ENCODE peak calls at places on chromosomes 13 and 19, in ten cellular contexts. U is fibroblast of villous mesenchyme, G is breast epithelium, D is H9, O is AG10803, Z is AG09309, L is choroid plexus epithelial cell, W is GM13976, J is tibial nerve, K is left lung. Q is an unnamed sample.
A peak's percentile ranks its signal among the peaks of the same experiment; 100 is the strongest.

GRCh38 chr19:54147676-54148075 is 10.1 kb downstream of the CNOT3 start:
- DNase-seq in G (no peak), K (no peak), D (no peak), W (no peak), Z (no peak), U (no peak), L (no peak), J (no peak), O (no peak), Q (no peak)

GRCh38 chr19:8392017-8392591 is 1.9 kb downstream of the RAB11B start:
- DNase-seq in W (no peak), K (peak; percentile 58), Z (no peak), J (no peak), D (no peak), L (peak; percentile 46), G (no peak), O (peak; percentile 58), U (peak; percentile 59), Q (peak; percentile 53)

GRCh38 chr19:37942516-37942902 is 35.5 kb downstream of the SIPA1L3 start:
- DNase-seq in K (no peak), O (no peak), D (no peak), W (no peak), U (no peak), Z (no peak), L (no peak), G (no peak), J (no peak), Q (no peak)

GRCh38 chr19:2476451-2477140 is 669 bp downstream of the GADD45B start:
- DNase-seq in W (peak; percentile 57), U (peak; percentile 47), J (no peak), K (peak; percentile 67), G (no peak), O (peak; percentile 48), D (no peak), L (peak; percentile 91), Z (no peak), Q (peak; percentile 61)

GRCh38 chr13:99265823-99266426 is 7.7 kb upstream of the GPR18 start:
- DNase-seq in W (no peak), D (no peak), G (no peak), J (no peak), Z (no peak), K (no peak), L (peak; percentile 81), O (peak; percentile 60), U (peak; percentile 67), Q (no peak)

GRCh38 chr13:34011552-34012085 is 193.7 kb downstream of the RFC3 start:
- DNase-seq in W (no peak), D (no peak), L (no peak), K (no peak), U (no peak), Z (no peak), J (no peak), G (no peak), O (no peak), Q (no peak)

GRCh38 chr19:52227196-52227940 is 37.5 kb downstream of the PPP2R1A start:
- DNase-seq in K (no peak), Z (no peak), L (no peak), O (no peak), D (no peak), U (no peak), W (no peak), J (no peak), G (no peak), Q (no peak)

GRCh38 chr13:34459856-34460255 is 482.2 kb upstream of the NBEA start:
- DNase-seq in L (no peak), W (no peak), D (no peak), J (no peak), G (no peak), K (no peak), U (no peak), Z (no peak), O (no peak), Q (no peak)

GRCh38 chr19:45901912-45902650 is at the start of gene MYPOP:
- DNase-seq in U (no peak), L (no peak), G (peak; percentile 21), K (no peak), O (no peak), Z (no peak), J (peak; percentile 9), W (peak; percentile 50), D (peak; percentile 33), Q (no peak)

GRCh38 chr19:12867120-12868099 is 13.8 kb downstream of the DNASE2 start:
- DNase-seq in W (peak; percentile 97), D (peak; percentile 94), U (peak; percentile 52), O (no peak), Z (no peak), G (peak; percentile 53), J (no peak), K (no peak), L (peak; percentile 58), Q (peak; percentile 66)

GRCh38 chr13:42720116-42720857 is 61.1 kb upstream of the FAM216B start:
- DNase-seq in G (no peak), U (peak; percentile 99), D (no peak), K (peak; percentile 57), J (no peak), O (peak; percentile 95), Z (peak; percentile 95), W (no peak), L (peak; percentile 99), Q (no peak)

GRCh38 chr19:375395-376110 is 31.0 kb upstream of the MIER2 start:
- DNase-seq in L (no peak), K (no peak), U (no peak), W (no peak), O (no peak), J (no peak), Z (no peak), G (no peak), D (no peak), Q (no peak)

GRCh38 chr13:95160112-95160906 is 140.9 kb downstream of the ABCC4 start:
- DNase-seq in K (no peak), D (no peak), U (peak; percentile 83), G (no peak), J (no peak), L (peak; percentile 15), W (no peak), O (no peak), Z (no peak), Q (no peak)

GRCh38 chr13:104810242-104810641 is 1725.2 kb downstream of the EFNB2 start:
- DNase-seq in J (no peak), K (no peak), O (no peak), Z (no peak), G (no peak), D (no peak), W (no peak), L (no peak), U (no peak), Q (no peak)

GRCh38 chr19:4916292-4917082 is 7.2 kb downstream of the UHRF1 start:
- DNase-seq in O (no peak), L (no peak), U (no peak), D (no peak), W (peak; percentile 74), J (no peak), G (no peak), Z (no peak), K (peak; percentile 44), Q (no peak)

GRCh38 chr19:50728084-50728737 is 5.0 kb downstream of the CLEC11A start:
- DNase-seq in G (peak; percentile 55), Z (no peak), W (peak; percentile 43), J (peak; percentile 62), U (peak; percentile 71), L (peak; percentile 56), O (peak; percentile 62), K (peak; percentile 66), D (peak; percentile 99), Q (peak; percentile 74)

GRCh38 chr13:114151565-114152284 is 19.3 kb upstream of the RASA3 start:
- DNase-seq in O (no peak), D (no peak), K (peak; percentile 72), U (no peak), L (no peak), J (no peak), G (peak; percentile 80), Z (no peak), W (no peak), Q (peak; percentile 75)

GRCh38 chr13:102548811-102549210 is 48.0 kb upstream of the TPP2 start:
- DNase-seq in J (no peak), G (no peak), K (no peak), O (no peak), L (no peak), U (no peak), Z (no peak), W (no peak), D (no peak), Q (no peak)
- TF ChIP-seq CTCF in J (no peak), G (no peak), K (no peak), O (no peak), L (no peak), U (no peak), Z (no peak), W (no peak), D (no peak), Q (no peak)

GRCh38 chr19:34957830-34958751 is 5.9 kb downstream of the ZNF792 start:
- DNase-seq in G (no peak), K (no peak), D (no peak), L (no peak), W (no peak), Z (no peak), U (no peak), O (no peak), J (no peak), Q (no peak)
- TF ChIP-seq CTCF in G (no peak), K (no peak), D (no peak), L (no peak), W (no peak), Z (no peak), U (no peak), O (no peak), J (no peak), Q (no peak)

GRCh38 chr19:34991542-34992333 is 8.4 kb upstream of the GRAMD1A start:
- DNase-seq in Z (no peak), W (no peak), U (no peak), D (no peak), G (no peak), J (no peak), L (no peak), O (no peak), K (no peak), Q (peak; percentile 8)
- TF ChIP-seq CTCF in Z (no peak), W (no peak), U (no peak), D (no peak), G (no peak), J (no peak), L (no peak), O (no peak), K (no peak), Q (no peak)

GRCh38 chr13:76758257-76758656 is 127.9 kb downstream of the KCTD12 start:
- DNase-seq in K (no peak), D (no peak), O (no peak), G (no peak), J (no peak), L (peak; percentile 40), W (no peak), Z (no peak), U (peak; percentile 23), Q (no peak)

GRCh38 chr13:76764429-76764828 is 121.8 kb downstream of the KCTD12 start:
- DNase-seq in G (no peak), L (peak; percentile 41), D (no peak), W (no peak), K (peak; percentile 75), Z (no peak), U (no peak), O (no peak), J (peak; percentile 37), Q (peak; percentile 75)

GRCh38 chr13:76758738-76759137 is 127.5 kb downstream of the KCTD12 start:
- DNase-seq in D (no peak), Z (no peak), G (no peak), U (no peak), L (peak; percentile 47), J (no peak), O (no peak), W (no peak), K (no peak), Q (no peak)

GRCh38 chr13:76762731-76763130 is 123.5 kb downstream of the KCTD12 start:
- DNase-seq in K (no peak), G (no peak), D (no peak), J (no peak), L (no peak), Z (no peak), U (no peak), O (no peak), W (no peak), Q (no peak)

GRCh38 chr13:76759877-76760276 is 126.3 kb downstream of the KCTD12 start:
- DNase-seq in K (no peak), Z (no peak), L (peak; percentile 72), O (no peak), U (no peak), D (no peak), W (no peak), G (no peak), J (no peak), Q (no peak)
- TF ChIP-seq CTCF in K (no peak), Z (no peak), L (peak; percentile 35), O (no peak), U (no peak), D (no peak), W (no peak), G (no peak), J (no peak), Q (no peak)

Q was measured in psoas muscle.